ENCODE peak calls at places on chromosomes 1 and 21, in ten cellular contexts. One of them, this sample, is unnamed.

GRCh38 chr1:22662986-22663408 is 10.0 kb downstream of the C1QB start:
- DNase-seq in osteoblast: no peak
- DNase-seq in GM13977: no peak
- DNase-seq in fibroblast of mammary gland: no peak
- DNase-seq in AG09319: no peak
- DNase-seq in osteocyte: no peak
- DNase-seq in Calu3: no peak
- DNase-seq in type B pancreatic cell: no peak
- DNase-seq in BE2C: no peak
- DNase-seq in body of pancreas: no peak
- DNase-seq in this sample: no peak

GRCh38 chr1:161074676-161075368 is 5.1 kb upstream of the ARHGAP30 start:
- DNase-seq in type B pancreatic cell: no peak
- DNase-seq in GM13977: no peak
- DNase-seq in osteocyte: no peak
- DNase-seq in osteoblast: peak
- DNase-seq in BE2C: peak
- DNase-seq in Calu3: no peak
- DNase-seq in AG09319: no peak
- DNase-seq in body of pancreas: no peak
- DNase-seq in fibroblast of mammary gland: no peak
- DNase-seq in this sample: peak

GRCh38 chr1:31505884-31506497 is 70.3 kb upstream of the TINAGL1 start:
- DNase-seq in BE2C: no peak
- DNase-seq in osteocyte: peak
- DNase-seq in fibroblast of mammary gland: peak
- DNase-seq in type B pancreatic cell: no peak
- DNase-seq in GM13977: peak
- DNase-seq in Calu3: no peak
- DNase-seq in body of pancreas: no peak
- DNase-seq in AG09319: peak
- DNase-seq in osteoblast: peak
- DNase-seq in this sample: no peak

GRCh38 chr1:19065526-19066247 is 109.2 kb upstream of the IFFO2 start:
- DNase-seq in fibroblast of mammary gland: no peak
- DNase-seq in GM13977: peak
- DNase-seq in BE2C: no peak
- DNase-seq in osteoblast: peak
- DNase-seq in Calu3: no peak
- DNase-seq in type B pancreatic cell: no peak
- DNase-seq in osteocyte: no peak
- DNase-seq in body of pancreas: no peak
- DNase-seq in AG09319: no peak
- DNase-seq in this sample: no peak

GRCh38 chr1:216914974-216915373 is 191.7 kb upstream of the ESRRG start:
- DNase-seq in type B pancreatic cell: no peak
- DNase-seq in Calu3: no peak
- DNase-seq in GM13977: no peak
- DNase-seq in body of pancreas: no peak
- DNase-seq in fibroblast of mammary gland: no peak
- DNase-seq in AG09319: no peak
- DNase-seq in osteoblast: no peak
- DNase-seq in osteocyte: no peak
- DNase-seq in BE2C: no peak
- DNase-seq in this sample: peak

GRCh38 chr21:24941316-24942185 is 665.7 kb downstream of the MRPL39 start:
- DNase-seq in Calu3: no peak
- DNase-seq in osteocyte: no peak
- DNase-seq in type B pancreatic cell: no peak
- DNase-seq in fibroblast of mammary gland: no peak
- DNase-seq in GM13977: no peak
- DNase-seq in osteoblast: peak
- DNase-seq in BE2C: peak
- DNase-seq in AG09319: no peak
- DNase-seq in body of pancreas: no peak
- DNase-seq in this sample: peak

GRCh38 chr1:32886012-32886827 is at the start of gene HPCA:
- DNase-seq in GM13977: peak
- DNase-seq in Calu3: peak
- DNase-seq in BE2C: no peak
- DNase-seq in osteocyte: peak
- DNase-seq in fibroblast of mammary gland: peak
- DNase-seq in AG09319: no peak
- DNase-seq in body of pancreas: peak
- DNase-seq in type B pancreatic cell: peak
- DNase-seq in osteoblast: peak
- DNase-seq in this sample: peak

GRCh38 chr21:20856926-20857325 is 141.3 kb upstream of the NCAM2 start:
- DNase-seq in type B pancreatic cell: no peak
- DNase-seq in BE2C: no peak
- DNase-seq in AG09319: no peak
- DNase-seq in osteocyte: no peak
- DNase-seq in fibroblast of mammary gland: no peak
- DNase-seq in GM13977: no peak
- DNase-seq in Calu3: no peak
- DNase-seq in body of pancreas: no peak
- DNase-seq in osteoblast: no peak
- DNase-seq in this sample: no peak

GRCh38 chr1:156524481-156524869 is 23.9 kb upstream of the MEF2D start:
- DNase-seq in osteoblast: no peak
- DNase-seq in osteocyte: no peak
- DNase-seq in body of pancreas: no peak
- DNase-seq in AG09319: no peak
- DNase-seq in type B pancreatic cell: no peak
- DNase-seq in BE2C: no peak
- DNase-seq in Calu3: no peak
- DNase-seq in fibroblast of mammary gland: no peak
- DNase-seq in GM13977: peak
- DNase-seq in this sample: no peak

GRCh38 chr1:5478961-5479360 is 513.3 kb downstream of the NPHP4 start:
- DNase-seq in BE2C: no peak
- DNase-seq in osteocyte: no peak
- DNase-seq in AG09319: no peak
- DNase-seq in osteoblast: no peak
- DNase-seq in body of pancreas: no peak
- DNase-seq in Calu3: no peak
- DNase-seq in GM13977: no peak
- DNase-seq in fibroblast of mammary gland: no peak
- DNase-seq in type B pancreatic cell: no peak
- DNase-seq in this sample: no peak

GRCh38 chr21:15976807-15977206 is 247.0 kb downstream of the USP25 start:
- DNase-seq in osteocyte: no peak
- DNase-seq in type B pancreatic cell: no peak
- DNase-seq in GM13977: no peak
- DNase-seq in fibroblast of mammary gland: peak
- DNase-seq in body of pancreas: no peak
- DNase-seq in BE2C: no peak
- DNase-seq in osteoblast: no peak
- DNase-seq in Calu3: peak
- DNase-seq in AG09319: no peak
- DNase-seq in this sample: peak

DNA sequence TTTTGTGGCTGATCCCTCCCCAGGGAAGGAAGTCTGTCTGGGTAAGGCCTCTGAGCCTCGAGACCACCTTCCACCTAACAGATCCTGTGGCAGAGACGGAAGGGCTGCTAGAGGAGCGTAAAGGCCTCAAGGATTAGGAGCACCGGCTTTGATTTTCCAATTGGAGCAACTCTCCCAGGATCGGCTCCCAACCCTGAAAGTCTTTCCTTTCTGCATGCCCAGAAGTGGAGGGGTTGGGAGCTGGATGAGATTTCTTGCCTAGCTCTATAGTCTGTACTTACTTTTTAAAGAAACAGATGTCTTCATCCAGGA is 41.4 kb downstream of the ELK4 start:
- DNase-seq in AG09319: no peak
- DNase-seq in GM13977: no peak
- DNase-seq in fibroblast of mammary gland: no peak
- DNase-seq in osteocyte: peak
- DNase-seq in osteoblast: peak
- DNase-seq in Calu3: no peak
- DNase-seq in BE2C: no peak
- DNase-seq in type B pancreatic cell: peak
- DNase-seq in body of pancreas: no peak
- DNase-seq in this sample: no peak
- TF ChIP-seq CTCF in AG09319: no peak
- TF ChIP-seq CTCF in GM13977: no peak
- TF ChIP-seq CTCF in fibroblast of mammary gland: no peak
- TF ChIP-seq CTCF in osteocyte: no peak
- TF ChIP-seq CTCF in osteoblast: no peak
- TF ChIP-seq CTCF in Calu3: no peak
- TF ChIP-seq CTCF in BE2C: no peak
- TF ChIP-seq CTCF in type B pancreatic cell: no peak
- TF ChIP-seq CTCF in body of pancreas: no peak
- TF ChIP-seq CTCF in this sample: no peak

DNA sequence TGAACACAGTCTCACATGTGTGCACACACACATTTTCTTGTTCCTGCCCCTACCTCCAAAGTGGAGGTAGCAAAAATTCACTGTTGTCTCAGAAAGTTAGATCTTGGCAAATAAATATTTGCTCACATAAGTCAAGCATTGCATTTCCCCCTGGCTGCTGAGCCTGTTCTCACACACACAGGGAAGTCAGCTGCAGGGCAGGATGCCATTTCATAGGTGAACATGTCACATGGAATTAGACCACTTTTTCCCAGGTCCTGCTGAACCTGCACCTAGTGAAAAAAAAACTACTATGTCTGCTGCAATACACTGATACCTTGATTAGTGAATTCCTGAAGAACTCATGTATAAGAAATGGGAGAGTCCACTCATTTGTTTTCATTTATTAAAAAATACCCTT is 5.3 kb upstream of the CD55 start:
- DNase-seq in GM13977: no peak
- DNase-seq in AG09319: no peak
- DNase-seq in osteoblast: no peak
- DNase-seq in fibroblast of mammary gland: no peak
- DNase-seq in osteocyte: no peak
- DNase-seq in BE2C: no peak
- DNase-seq in Calu3: peak
- DNase-seq in body of pancreas: peak
- DNase-seq in type B pancreatic cell: no peak
- DNase-seq in this sample: no peak
- TF ChIP-seq CTCF in GM13977: no peak
- TF ChIP-seq CTCF in AG09319: no peak
- TF ChIP-seq CTCF in osteoblast: no peak
- TF ChIP-seq CTCF in fibroblast of mammary gland: no peak
- TF ChIP-seq CTCF in osteocyte: no peak
- TF ChIP-seq CTCF in BE2C: no peak
- TF ChIP-seq CTCF in Calu3: no peak
- TF ChIP-seq CTCF in body of pancreas: peak
- TF ChIP-seq CTCF in type B pancreatic cell: no peak
- TF ChIP-seq CTCF in this sample: no peak

DNA sequence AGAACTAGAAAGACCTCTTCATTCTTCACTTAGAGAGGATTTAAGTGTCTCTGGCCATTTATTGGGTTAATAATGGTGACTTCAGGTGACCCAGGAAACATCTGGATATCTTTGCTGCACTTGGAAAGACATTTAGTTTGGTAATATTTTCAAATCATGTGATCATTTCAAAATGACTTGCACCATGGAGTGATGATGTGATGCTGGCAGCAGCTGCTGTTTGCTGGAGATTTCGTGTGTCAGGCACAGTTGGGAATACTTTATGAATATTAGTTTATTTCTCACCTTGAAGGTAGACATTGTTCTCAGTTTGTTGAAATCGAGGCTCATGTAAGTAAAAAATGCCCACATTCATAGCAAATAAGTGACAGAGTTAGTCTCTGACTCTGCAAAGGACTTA is 236.0 kb downstream of the DISC1 start:
- DNase-seq in osteoblast: no peak
- DNase-seq in GM13977: no peak
- DNase-seq in Calu3: no peak
- DNase-seq in body of pancreas: no peak
- DNase-seq in type B pancreatic cell: no peak
- DNase-seq in osteocyte: no peak
- DNase-seq in AG09319: no peak
- DNase-seq in fibroblast of mammary gland: no peak
- DNase-seq in BE2C: no peak
- DNase-seq in this sample: no peak
- TF ChIP-seq CTCF in osteoblast: no peak
- TF ChIP-seq CTCF in GM13977: no peak
- TF ChIP-seq CTCF in Calu3: no peak
- TF ChIP-seq CTCF in body of pancreas: no peak
- TF ChIP-seq CTCF in type B pancreatic cell: no peak
- TF ChIP-seq CTCF in osteocyte: no peak
- TF ChIP-seq CTCF in AG09319: no peak
- TF ChIP-seq CTCF in fibroblast of mammary gland: no peak
- TF ChIP-seq CTCF in BE2C: no peak
- TF ChIP-seq CTCF in this sample: no peak

DNA sequence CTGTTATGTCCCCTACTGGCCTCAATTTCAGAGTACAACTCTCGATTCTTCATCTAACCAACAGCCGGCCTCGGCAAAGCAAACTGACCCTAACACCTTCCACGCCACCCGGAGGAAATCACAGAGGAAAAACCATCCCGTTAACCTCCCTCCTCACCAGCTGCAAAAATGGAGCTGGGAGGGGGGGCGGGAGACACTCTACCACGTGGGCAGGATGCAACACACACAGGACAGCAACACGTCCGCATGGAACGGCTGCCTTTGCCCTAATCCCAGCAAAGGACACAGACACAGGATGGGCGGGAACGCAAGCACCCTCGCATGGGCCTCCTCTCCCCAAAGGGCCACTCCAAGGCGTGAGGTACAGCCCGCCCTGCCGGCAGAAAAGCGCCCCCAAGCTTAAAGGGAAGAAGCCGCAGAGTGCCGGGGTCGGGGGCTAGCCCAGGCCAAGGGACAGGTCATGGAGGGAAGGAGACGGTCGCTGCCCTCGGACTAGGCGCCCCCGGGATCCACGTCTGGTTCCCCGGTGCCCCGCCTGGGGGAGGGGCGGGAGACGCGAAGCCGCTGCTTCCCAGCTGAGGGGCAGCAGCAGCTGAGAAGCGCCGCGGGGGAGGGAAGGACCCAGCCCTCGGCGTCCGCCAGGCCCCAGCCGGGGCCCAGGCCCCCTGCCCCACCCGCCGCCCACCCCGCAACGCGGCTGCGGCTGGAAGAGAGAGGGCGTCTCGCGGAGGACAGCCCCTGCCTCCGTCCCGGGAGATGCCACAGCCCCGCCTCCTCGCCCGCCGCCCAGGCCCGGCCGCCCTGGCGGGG is 590 bp downstream of the FOXJ3 start:
- DNase-seq in osteocyte: no peak
- DNase-seq in AG09319: no peak
- DNase-seq in BE2C: peak
- DNase-seq in fibroblast of mammary gland: peak
- DNase-seq in body of pancreas: peak
- DNase-seq in osteoblast: peak
- DNase-seq in type B pancreatic cell: peak
- DNase-seq in GM13977: peak
- DNase-seq in Calu3: peak
- DNase-seq in this sample: peak
- TF ChIP-seq CTCF in osteocyte: peak
- TF ChIP-seq CTCF in AG09319: no peak
- TF ChIP-seq CTCF in BE2C: no peak
- TF ChIP-seq CTCF in fibroblast of mammary gland: peak
- TF ChIP-seq CTCF in body of pancreas: no peak
- TF ChIP-seq CTCF in osteoblast: no peak
- TF ChIP-seq CTCF in type B pancreatic cell: no peak
- TF ChIP-seq CTCF in GM13977: peak
- TF ChIP-seq CTCF in Calu3: no peak
- TF ChIP-seq CTCF in this sample: no peak

This sample was measured in MCF 10A.